ENCODE peak calls at places on chromosomes 13 and 19, in four cellular contexts. R is psoas muscle, Z is esophagus muscularis mucosa, D is HepG2. Y is an unnamed sample. For H3K36me3, the result is how much of the 10 kb centered on the place peaks cover.

GRCh38 chr13:74250738-74251190 is 116.6 kb upstream of the KLF12 start:
- DNase-seq in R (no peak), Z (no peak), D (no peak), Y (no peak)

GRCh38 chr19:46056536-46056935 is 15.7 kb upstream of the IGFL4 start:
- DNase-seq in R (no peak), Z (no peak), D (peak), Y (no peak)

GRCh38 chr19:50358483-50359431 is 6.7 kb downstream of the NAPSA start:
- DNase-seq in R (peak), Z (no peak), D (no peak), Y (peak)

GRCh38 chr19:11624064-11624463 is 26.8 kb downstream of the ZNF627 start:
- DNase-seq in R (no peak), Z (no peak), D (peak), Y (peak)

GRCh38 chr19:12647490-12648071 is 19.0 kb downstream of the MAN2B1 start:
- DNase-seq in R (peak), Z (no peak), D (no peak), Y (peak)

GRCh38 chr13:23411706-23412105 is 21.8 kb downstream of the SACS start:
- DNase-seq in R (no peak), Z (peak), D (no peak), Y (no peak)

GRCh38 chr13:50208826-50209335 is 193.6 kb downstream of the KCNRG start:
- DNase-seq in R (peak), Z (no peak), D (peak), Y (peak)

GRCh38 chr13:113742000-113742441 is 17.0 kb upstream of the TMEM255B start:
- DNase-seq in R (peak), Z (no peak), D (peak), Y (peak)

GRCh38 chr19:42569193-42569592 is 25.5 kb downstream of the CEACAM8 start:
- DNase-seq in R (no peak), Z (no peak), D (no peak), Y (no peak)

GRCh38 chr19:16069813-16070365 is 6.4 kb upstream of the TPM4 start:
- DNase-seq in R (no peak), Z (no peak), D (no peak), Y (no peak)

GRCh38 chr19:4972509-4973230 is 3.8 kb downstream of the KDM4B start:
- DNase-seq in R (no peak), Z (no peak), D (peak), Y (no peak)

GRCh38 chr13:62337109-62337880 is 921.6 kb upstream of the PCDH20 start:
- DNase-seq in R (no peak), Z (no peak), D (no peak), Y (no peak)

GRCh38 chr19:49847731-49848696 is 2.9 kb upstream of the PTOV1 start:
- DNase-seq in R (no peak), Z (no peak), D (no peak), Y (peak)

GRCh38 chr13:113598481-113598880 is 13.9 kb downstream of the TFDP1 start:
- DNase-seq in R (no peak), Z (no peak), D (no peak), Y (no peak)

GRCh38 chr13:110015253-110015652 is 228.9 kb upstream of the IRS2 start:
- DNase-seq in R (no peak), Z (no peak), D (no peak), Y (no peak)

GRCh38 chr19:14954071-14954655 is 12.9 kb downstream of the OR7C2 start:
- DNase-seq in R (no peak), Z (no peak), D (no peak), Y (no peak)

GRCh38 chr19:6440905-6441304 is 7.3 kb upstream of the SLC25A41 start:
- DNase-seq in R (no peak), Z (no peak), D (no peak), Y (no peak)

GRCh38 chr13:52738719-52739467 is 727 bp downstream of the CNMD start:
- DNase-seq in R (no peak), Z (peak), D (no peak), Y (peak)

GRCh38 chr19:49758292-49758691 is 4.8 kb downstream of the TSKS start:
- DNase-seq in R (no peak), Z (no peak), D (no peak), Y (no peak)

GRCh38 chr13:62643007-62643483 is 1227.4 kb upstream of the PCDH20 start:
- DNase-seq in R (no peak), Z (no peak), D (peak), Y (no peak)

GRCh38 chr19:17841810-17842662 is 5.7 kb downstream of the JAK3 start:
- DNase-seq in R (peak), Z (no peak), D (no peak), Y (peak)

GRCh38 chr13:26050568-26051230 is 1.1 kb downstream of the SHISA2 start:
- DNase-seq in R (peak), Z (peak), D (no peak), Y (peak)

GRCh38 chr13:26048745-26049144 is 3.1 kb downstream of the SHISA2 start:
- DNase-seq in R (no peak), Z (no peak), D (no peak), Y (no peak)

GRCh38 chr13:26053418-26053980 is 1.7 kb upstream of the SHISA2 start:
- DNase-seq in R (no peak), Z (peak), D (no peak), Y (no peak)

GRCh38 chr13:26051231-26052135 is at the start of gene SHISA2:
- DNase-seq in R (peak), Z (peak), D (no peak), Y (peak)

GRCh38 chr13:26052136-26052736 is 420 bp upstream of the SHISA2 start:
- DNase-seq in R (no peak), Z (no peak), D (no peak), Y (no peak)
- H3K4me3 ChIP-seq in R (peak), Z (peak), D (no peak), Y (peak)

GRCh38 chr19:55402509-55402908 is 5.1 kb downstream of the UBE2S start:
- DNase-seq in R (no peak), Z (no peak), D (no peak), Y (no peak)
- H3K36me3 ChIP-seq in R (under half), Z (half or more), D (under half), Y (half or more)

GRCh38 chr19:13834308-13834790 is 39.1 kb downstream of the ZSWIM4 start:
- DNase-seq in R (no peak), Z (no peak), D (no peak), Y (no peak)
- H3K4me3 ChIP-seq in R (peak), Z (no peak), D (no peak), Y (no peak)

GRCh38 chr19:44107751-44108150 is 5.4 kb upstream of the ZNF225 start:
- DNase-seq in R (no peak), Z (no peak), D (no peak), Y (no peak)
- H3K36me3 ChIP-seq in R (under half), Z (under half), D (under half), Y (under half)

DNA sequence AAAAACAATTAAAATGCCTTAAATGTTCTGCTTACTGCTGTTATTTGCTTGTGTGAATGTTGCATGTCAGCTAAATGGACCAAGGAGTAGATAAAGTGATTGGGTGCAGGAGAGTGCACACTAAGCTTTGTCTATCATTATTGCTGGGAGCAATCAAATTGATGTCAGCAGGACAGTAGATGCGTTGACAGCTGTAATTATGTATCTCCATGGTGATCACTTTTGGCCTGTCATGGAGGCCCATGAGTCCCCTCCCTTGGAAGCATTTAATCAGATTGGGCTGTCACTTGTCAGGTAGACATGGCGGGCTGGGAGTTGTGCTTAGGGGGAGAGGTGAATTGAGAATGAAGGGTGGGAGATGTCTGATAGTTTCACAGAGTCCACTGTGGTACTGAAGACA is 215.3 kb downstream of the PCCA start:
- DNase-seq in R (no peak), Z (no peak), D (no peak), Y (peak)
- H3K4me3 ChIP-seq in R (no peak), Z (no peak), D (no peak), Y (peak)

GRCh38 chr13:99545979-99546378 is 44.7 kb downstream of the TM9SF2 start:
- DNase-seq in R (no peak), Z (no peak), D (no peak), Y (no peak)

GRCh38 chr13:99542788-99543406 is 41.6 kb downstream of the TM9SF2 start:
- DNase-seq in R (no peak), Z (no peak), D (no peak), Y (no peak)

GRCh38 chr13:99548448-99548847 is 47.2 kb downstream of the TM9SF2 start:
- DNase-seq in R (no peak), Z (no peak), D (no peak), Y (no peak)

GRCh38 chr13:99546878-99547277 is 45.6 kb downstream of the TM9SF2 start:
- DNase-seq in R (no peak), Z (no peak), D (no peak), Y (no peak)
- H3K36me3 ChIP-seq in R (under half), Z (half or more), D (under half), Y (under half)

DNA sequence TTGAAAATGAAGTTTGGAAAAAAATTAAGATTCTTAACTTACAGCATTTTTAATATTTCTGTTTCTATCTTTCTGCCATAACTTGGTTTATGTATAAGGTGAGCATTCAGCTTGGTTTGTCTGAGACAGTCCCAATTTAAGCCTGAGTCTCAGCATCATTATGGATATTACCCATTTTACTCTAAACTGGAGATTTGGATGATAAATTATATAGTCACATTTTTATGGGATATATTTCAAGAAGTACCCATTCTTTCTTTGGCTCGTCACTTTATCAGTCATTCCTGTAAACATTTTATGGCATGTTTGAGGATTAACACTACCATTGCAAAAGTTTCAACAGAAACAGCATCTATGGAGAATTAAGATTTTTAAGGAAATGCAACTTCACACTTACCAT is 1129.0 kb upstream of the PCDH9 start:
- DNase-seq in R (no peak), Z (no peak), D (no peak), Y (no peak)
- H3K4me3 ChIP-seq in R (no peak), Z (no peak), D (no peak), Y (no peak)